ENCODE peak calls at places on chromosomes 16 and 17, in seven cellular contexts. V, R, T, Y, X, C and B are unnamed samples.

GRCh38 chr17:76812248-76812647 is 56.0 kb upstream of the MGAT5B start:
- DNase-seq in T (no peak), C (no peak), X (no peak), R (no peak), V (no peak), Y (no peak), B (no peak)

GRCh38 chr17:42347198-42347597 is 41.0 kb downstream of the STAT3 start:
- DNase-seq in R (peak; percentile 83), X (no peak), T (peak; percentile 87), C (no peak), Y (no peak), V (peak; percentile 43), B (no peak)

GRCh38 chr16:67445913-67446907 is 15.3 kb downstream of the HSD11B2 start:
- DNase-seq in Y (peak; percentile 63), C (no peak), V (peak; percentile 57), T (no peak), X (no peak), R (peak; percentile 61), B (no peak)

GRCh38 chr16:55214412-55214811 is 109.6 kb upstream of the IRX6 start:
- DNase-seq in T (no peak), R (no peak), V (no peak), Y (no peak), X (no peak), C (no peak), B (no peak)

GRCh38 chr17:4043862-4044261 is 79.6 kb upstream of the ATP2A3 start:
- DNase-seq in C (no peak), R (peak; percentile 20), X (peak; percentile 69), T (no peak), Y (no peak), V (peak; percentile 26), B (no peak)

GRCh38 chr16:11006666-11007065 is 62.3 kb downstream of the CLEC16A start:
- DNase-seq in Y (no peak), C (no peak), V (no peak), X (no peak), R (no peak), T (peak; percentile 60), B (no peak)

GRCh38 chr17:72102366-72102765 is 18.5 kb upstream of the SOX9 start:
- DNase-seq in X (no peak), R (no peak), C (no peak), V (no peak), T (no peak), Y (no peak), B (no peak)

GRCh38 chr17:73787036-73787720 is 142.9 kb upstream of the SDK2 start:
- DNase-seq in R (no peak), C (peak; percentile 24), T (no peak), V (no peak), X (no peak), Y (no peak), B (no peak)

GRCh38 chr16:23670137-23670776 is 8.4 kb upstream of the PLK1 start:
- DNase-seq in R (no peak), V (no peak), T (peak; percentile 93), Y (no peak), C (no peak), X (no peak), B (peak; percentile 78)

GRCh38 chr16:24906199-24906808 is 60.5 kb downstream of the SLC5A11 start:
- DNase-seq in R (no peak), Y (no peak), C (peak; percentile 43), V (no peak), T (peak; percentile 17), X (no peak), B (no peak)

GRCh38 chr17:82263641-82264040 is 9.9 kb downstream of the CSNK1D start:
- DNase-seq in X (no peak), Y (no peak), C (no peak), V (no peak), T (no peak), R (no peak), B (no peak)

GRCh38 chr16:67254809-67255552 is 6.2 kb downstream of the SLC9A5 start:
- DNase-seq in Y (no peak), C (no peak), V (no peak), T (no peak), R (no peak), X (no peak), B (no peak)

GRCh38 chr16:28273511-28273910 is 18.8 kb upstream of the SBK1 start:
- DNase-seq in V (no peak), C (no peak), R (no peak), T (no peak), Y (no peak), X (no peak), B (no peak)

GRCh38 chr16:67517661-67518423 is 10.8 kb upstream of the RIPOR1 start:
- DNase-seq in X (no peak), R (no peak), T (no peak), C (no peak), Y (no peak), V (no peak), B (peak; percentile 61)

GRCh38 chr16:87374313-87374712 is 9.3 kb downstream of the FBXO31 start:
- DNase-seq in R (no peak), T (no peak), X (no peak), V (no peak), Y (no peak), C (no peak), B (no peak)

GRCh38 chr17:2302740-2303277 is 776 bp downstream of the SMG6 start:
- DNase-seq in X (no peak), Y (no peak), T (no peak), C (no peak), R (no peak), V (no peak), B (peak; percentile 22)

GRCh38 chr17:39079836-39080235 is 71.6 kb downstream of the PLXDC1 start:
- DNase-seq in Y (no peak), X (no peak), C (no peak), R (no peak), V (no peak), T (no peak), B (no peak)

GRCh38 chr17:18066866-18067265 is 20.9 kb upstream of the DRG2 start:
- DNase-seq in Y (no peak), V (no peak), T (no peak), X (no peak), C (no peak), R (no peak), B (no peak)

GRCh38 chr16:27234171-27234570 is 30.8 kb downstream of the KDM8 start:
- DNase-seq in X (no peak), Y (no peak), C (no peak), V (no peak), T (no peak), R (no peak), B (no peak)

GRCh38 chr16:27232875-27233605 is 29.7 kb downstream of the KDM8 start:
- DNase-seq in X (no peak), C (no peak), Y (no peak), R (no peak), V (no peak), T (no peak), B (no peak)

GRCh38 chr16:27232061-27232841 is 28.9 kb downstream of the KDM8 start:
- DNase-seq in T (peak; percentile 32), R (no peak), X (no peak), Y (no peak), V (no peak), C (no peak), B (peak; percentile 67)

GRCh38 chr16:27234603-27235002 is 31.3 kb downstream of the KDM8 start:
- DNase-seq in T (no peak), X (no peak), Y (no peak), R (no peak), V (no peak), C (no peak), B (no peak)

DNA sequence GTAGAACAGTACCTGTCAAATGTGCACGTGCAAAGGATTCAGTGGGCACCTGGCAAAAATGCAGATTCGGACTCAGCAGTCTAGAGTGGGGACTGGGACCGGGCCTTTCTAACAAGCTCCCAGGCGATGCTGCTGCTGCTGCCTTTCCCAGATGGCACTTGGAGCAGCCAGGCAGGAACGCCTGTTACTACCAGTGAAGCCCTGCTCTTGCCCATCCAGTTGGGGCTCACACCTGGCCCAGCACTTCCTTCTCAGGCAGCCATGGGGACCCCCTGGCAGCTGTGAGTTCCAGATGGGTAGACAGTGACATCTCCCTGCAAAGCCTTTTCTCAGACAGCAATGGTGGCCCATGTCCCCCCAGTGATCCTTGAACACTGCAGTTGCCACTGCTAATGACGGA is 30.4 kb downstream of the KDM8 start:
- DNase-seq in X (no peak), C (no peak), Y (no peak), V (no peak), R (no peak), T (no peak), B (no peak)
- TF ChIP-seq CTCF in X (no peak), C (no peak), Y (no peak), V (no peak), R (no peak), T (no peak), B (no peak)

DNA sequence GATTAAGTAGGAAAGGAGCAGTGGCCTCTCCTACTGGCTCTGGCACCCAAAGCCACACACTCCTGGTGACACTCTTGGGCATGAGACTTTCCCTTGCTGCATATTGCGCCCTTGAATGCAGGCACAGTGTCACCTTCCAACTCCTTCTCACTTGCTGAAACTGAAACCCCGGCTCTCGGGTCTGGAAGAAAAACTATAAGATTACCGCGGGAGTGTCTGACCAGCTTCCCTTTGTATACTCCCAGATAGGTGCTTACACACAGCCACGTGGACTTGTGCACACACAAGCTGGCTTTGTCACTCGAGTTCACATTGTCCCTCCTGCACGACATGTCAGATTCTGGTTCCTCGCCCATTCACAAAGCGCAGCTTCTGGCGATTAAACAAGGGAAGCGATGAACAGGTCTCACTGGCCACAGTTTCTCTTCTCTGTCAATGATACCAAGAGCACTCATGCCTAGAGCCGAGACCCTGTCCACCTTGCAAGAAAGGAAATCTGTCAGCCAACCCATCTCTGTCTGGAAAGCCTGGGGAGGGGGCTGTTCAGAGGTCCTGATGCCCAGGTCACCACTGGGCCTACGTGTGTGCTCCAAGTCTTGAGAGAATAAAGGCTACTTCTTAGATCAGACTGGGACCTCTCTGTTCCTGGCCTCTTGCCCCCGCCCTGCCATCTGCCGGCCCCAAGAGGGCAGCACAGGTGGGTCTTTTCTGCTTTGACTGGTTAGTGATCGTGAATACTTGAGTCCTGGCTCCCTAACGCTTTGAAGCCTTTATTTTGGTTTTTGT is 104.5 kb downstream of the MRM1 start:
- DNase-seq in R (peak; percentile 22), Y (no peak), V (no peak), T (peak; percentile 33), C (peak; percentile 85), X (peak; percentile 33), B (peak; percentile 71)
- TF ChIP-seq CTCF in R (peak; percentile 46), Y (peak; percentile 57), V (peak; percentile 48), T (peak; percentile 45), C (peak; percentile 84), X (peak; percentile 72), B (peak; percentile 80)

GRCh38 chr17:9162275-9162985 is 141.1 kb downstream of the NTN1 start:
- DNase-seq in C (peak; percentile 84), T (no peak), V (no peak), R (no peak), Y (no peak), X (no peak), B (no peak)
- TF ChIP-seq CTCF in C (peak; percentile 75), T (no peak), V (no peak), R (no peak), Y (peak; percentile 13), X (no peak), B (no peak)

DNA sequence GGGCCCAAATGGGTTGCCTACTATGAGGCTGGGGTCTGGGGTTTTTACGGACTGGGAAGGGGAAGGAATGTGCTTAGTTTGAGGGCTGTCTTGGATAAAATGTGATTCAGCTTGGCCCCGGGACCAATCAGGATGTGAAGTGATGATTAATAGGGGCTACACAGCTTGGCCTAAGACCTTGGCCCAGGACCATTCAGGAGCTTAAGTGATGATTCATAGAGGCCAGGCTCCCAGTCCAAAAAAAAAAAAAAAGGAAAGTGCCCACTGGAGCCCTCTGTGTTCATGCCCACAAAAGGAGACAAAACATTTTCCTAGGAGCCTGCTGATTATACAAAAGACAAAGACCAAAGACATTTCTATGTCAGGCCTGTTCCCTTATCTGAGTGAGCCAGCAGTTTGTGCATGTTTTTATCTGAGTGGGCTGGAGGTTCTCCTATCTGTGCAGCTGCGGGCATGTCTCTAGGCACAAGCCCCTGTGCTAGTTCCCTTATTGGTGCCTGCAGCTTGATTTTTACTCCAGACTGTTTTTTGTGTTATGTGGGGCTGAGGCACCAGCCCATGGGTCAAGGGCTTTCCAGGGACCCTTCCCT is 898.2 kb upstream of the GOT2 start:
- DNase-seq in C (no peak), X (no peak), V (no peak), R (peak; percentile 14), Y (no peak), T (peak; percentile 91), B (no peak)
- TF ChIP-seq CTCF in C (no peak), X (no peak), V (no peak), R (no peak), Y (no peak), T (no peak), B (no peak)